ENCODE peak calls at places on chromosomes 16 and 17, in five cellular contexts. O is activated naive CD4-positive, alpha-beta T cell treated with anti-CD3 and anti-CD28 coated beads for 36 hours; G is LoVo; A is NCI-H2081; L is heart left ventricle. T is an unnamed sample.

GRCh38 chr16:64269756-64270155 is 852.1 kb downstream of the CDH11 start:
- DNase-seq in O (no peak), G (no peak), A (no peak), L (no peak), T (no peak)

GRCh38 chr17:73170324-73170723 is 5.5 kb downstream of the SSTR2 start:
- DNase-seq in O (no peak), G (no peak), A (peak; percentile 49), L (no peak), T (no peak)

GRCh38 chr17:41772218-41772585 is 14.3 kb downstream of the JUP start:
- DNase-seq in O (no peak), G (peak; percentile 69), A (no peak), L (no peak), T (no peak)

GRCh38 chr17:65163990-65164495 is 26.9 kb downstream of the RGS9 start:
- DNase-seq in O (peak; percentile 85), G (peak; percentile 3), A (no peak), L (no peak), T (peak; percentile 40)

GRCh38 chr17:19706791-19707727 is 9.3 kb downstream of the SLC47A2 start:
- DNase-seq in O (no peak), G (no peak), A (peak; percentile 14), L (no peak), T (no peak)

GRCh38 chr17:5513610-5514009 is 27.2 kb downstream of the MIS12 start:
- DNase-seq in O (peak; percentile 14), G (no peak), A (no peak), L (no peak), T (no peak)

GRCh38 chr17:77329741-77330531 is 189.2 kb downstream of the SEC14L1 start:
- DNase-seq in O (no peak), G (no peak), A (no peak), L (peak; percentile 8), T (no peak)

GRCh38 chr16:60681014-60681413 is 1355.2 kb downstream of the CDH8 start:
- DNase-seq in O (no peak), G (no peak), A (no peak), L (no peak), T (no peak)

GRCh38 chr16:89945654-89946053 is 2.9 kb upstream of the DEF8 start:
- DNase-seq in O (no peak), G (no peak), A (no peak), L (no peak), T (no peak)

GRCh38 chr16:11743308-11744074 is 834 bp upstream of the TXNDC11 start:
- DNase-seq in O (peak; percentile 54), G (peak; percentile 32), A (no peak), L (peak; percentile 31), T (peak; percentile 56)

GRCh38 chr16:67701420-67701819 is 17.7 kb downstream of the GFOD2 start:
- DNase-seq in O (no peak), G (no peak), A (no peak), L (no peak), T (no peak)

GRCh38 chr17:44608732-44609435 is 47.4 kb upstream of the MEIOC start:
- DNase-seq in O (no peak), G (no peak), A (peak; percentile 99), L (no peak), T (no peak)

GRCh38 chr17:45092932-45093430 is 31.9 kb downstream of the NMT1 start:
- DNase-seq in O (no peak), G (peak; percentile 25), A (no peak), L (peak; percentile 82), T (peak; percentile 89)

GRCh38 chr17:4304417-4305027 is 40.7 kb upstream of the ANKFY1 start:
- DNase-seq in O (peak; percentile 76), G (peak; percentile 48), A (peak; percentile 28), L (peak; percentile 21), T (peak; percentile 49)

GRCh38 chr16:80985611-80986010 is 21.1 kb downstream of the CMC2 start:
- DNase-seq in O (no peak), G (no peak), A (no peak), L (no peak), T (peak; percentile 49)

GRCh38 chr17:68953340-68953997 is 1.7 kb downstream of the ABCA8 start:
- DNase-seq in O (no peak), G (no peak), A (no peak), L (no peak), T (no peak)

T was measured in lung microvascular endothelial cell.